ENCODE peak calls at places on chromosomes 13 and 19, in four cellular contexts. S is left cardiac atrium; R is CD4-positive, alpha-beta T cell; J is A549. D is an unnamed sample.
A peak's percentile ranks its signal among the peaks of the same experiment; 100 is the strongest.

GRCh38 chr19:45876161-45876410 is 9.9 kb downstream of the IRF2BP1 start:
- ATAC-seq in J (peak; percentile 30), S (peak; percentile 6), R (peak; percentile 75), D (no peak)

GRCh38 chr13:108495686-108496363 is 133.6 kb upstream of the MYO16 start:
- ATAC-seq in R (peak; percentile 17), S (peak; percentile 30), J (peak; percentile 60), D (peak; percentile 29)

GRCh38 chr13:35857769-35858168 is 273.4 kb downstream of the DCLK1 start:
- ATAC-seq in J (no peak), R (no peak), S (no peak), D (no peak)

GRCh38 chr13:62085337-62085736 is 669.7 kb upstream of the PCDH20 start:
- ATAC-seq in J (no peak), S (no peak), R (no peak), D (no peak)

GRCh38 chr13:66212511-66212910 is 1017.6 kb downstream of the PCDH9 start:
- ATAC-seq in J (no peak), S (no peak), R (no peak), D (no peak)

GRCh38 chr13:99290890-99291289 is 16.3 kb downstream of the GPR183 start:
- ATAC-seq in S (no peak), J (no peak), R (peak; percentile 46), D (no peak)

GRCh38 chr13:32001392-32001768 is 30.2 kb upstream of the FRY start:
- ATAC-seq in S (peak; percentile 82), J (peak; percentile 88), R (no peak), D (peak; percentile 71)

GRCh38 chr13:80900557-80900956 is 559.6 kb upstream of the SPRY2 start:
- ATAC-seq in S (peak; percentile 56), R (no peak), J (no peak), D (no peak)

GRCh38 chr19:16614941-16615340 is 13.1 kb downstream of the MED26 start:
- ATAC-seq in R (no peak), S (no peak), J (no peak), D (no peak)

GRCh38 chr19:31408460-31409124 is 59.4 kb upstream of the TSHZ3 start:
- ATAC-seq in S (peak; percentile 94), R (no peak), J (no peak), D (peak; percentile 85)

GRCh38 chr19:41327499-41328156 is 17.7 kb downstream of the CCDC97 start:
- ATAC-seq in R (peak; percentile 65), S (peak; percentile 44), J (peak; percentile 9), D (peak; percentile 42)

GRCh38 chr13:111344471-111345191 is 24.2 kb downstream of the TEX29 start:
- ATAC-seq in S (no peak), R (no peak), J (peak; percentile 82), D (no peak)

GRCh38 chr13:46374710-46375109 is 12.3 kb downstream of the RUBCNL start:
- ATAC-seq in S (no peak), R (no peak), J (no peak), D (no peak)

GRCh38 chr19:47003611-47003935 is 16.1 kb upstream of the NPAS1 start:
- ATAC-seq in S (peak; percentile 21), J (no peak), R (peak; percentile 26), D (no peak)

GRCh38 chr13:44810067-44810840 is 179.0 kb downstream of the NUFIP1 start:
- ATAC-seq in S (peak; percentile 59), R (no peak), J (no peak), D (no peak)

GRCh38 chr13:52371736-52372247 is 34.2 kb downstream of the THSD1 start:
- ATAC-seq in J (no peak), S (peak; percentile 80), R (no peak), D (no peak)

GRCh38 chr19:29479941-29480340 is 45.9 kb upstream of the VSTM2B start:
- ATAC-seq in R (no peak), J (no peak), S (no peak), D (no peak)

GRCh38 chr19:9362905-9363304 is at the start of gene ZNF177:
- ATAC-seq in J (no peak), R (no peak), S (no peak), D (no peak)

GRCh38 chr19:38070573-38070972 is 153.4 kb downstream of the DPF1 start:
- ATAC-seq in R (no peak), S (no peak), J (peak; percentile 58), D (no peak)

GRCh38 chr19:7507884-7508283 is 8.0 kb upstream of the ZNF358 start:
- ATAC-seq in R (no peak), J (peak; percentile 86), S (peak; percentile 83), D (peak; percentile 69)

GRCh38 chr13:38570706-38571105 is 116.2 kb upstream of the FREM2 start:
- ATAC-seq in S (no peak), J (no peak), R (no peak), D (no peak)

GRCh38 chr13:21686761-21687391 is 16.0 kb downstream of the FGF9 start:
- ATAC-seq in S (no peak), J (no peak), R (no peak), D (no peak)

GRCh38 chr13:41407380-41407779 is 50.0 kb upstream of the RGCC start:
- ATAC-seq in S (no peak), R (no peak), J (no peak), D (no peak)

GRCh38 chr13:42832341-42833153 is 51.2 kb downstream of the FAM216B start:
- ATAC-seq in J (no peak), R (no peak), S (peak; percentile 87), D (no peak)

GRCh38 chr19:6911523-6911922 is 24.1 kb downstream of the ADGRE1 start:
- ATAC-seq in R (no peak), S (no peak), J (no peak), D (no peak)

GRCh38 chr13:43787518-43787891 is 733 bp upstream of the ENOX1 start:
- ATAC-seq in J (no peak), R (no peak), S (no peak), D (no peak)

D was measured in gastroesophageal sphincter.